ENCODE peak calls at places on chromosomes 7 and 10, in ten cellular contexts. Q is cardiac muscle cell, O is PC-9, I is substantia nigra, G is mammary epithelial cell, E is lung, V is breast epithelium, S is stomach, P is brain microvascular endothelial cell, R is OCI-LY7. W is an unnamed sample.

GRCh38 chr10:49518982-49519578 is 19.8 kb downstream of the ERCC6 start:
- DNase-seq in Q (peak; percentile 55), O (no peak), I (no peak), G (peak; percentile 26), E (no peak), V (no peak), S (no peak), P (peak; percentile 53), R (peak; percentile 53), W (peak; percentile 33)

GRCh38 chr10:86067436-86068050 is 299.1 kb downstream of the GRID1 start:
- DNase-seq in Q (no peak), O (no peak), I (no peak), G (no peak), E (no peak), V (no peak), S (peak; percentile 7), P (no peak), R (no peak), W (no peak)

GRCh38 chr10:102400061-102400460 is 4.6 kb downstream of the NFKB2 start:
- DNase-seq in Q (no peak), O (no peak), I (no peak), G (no peak), E (no peak), V (no peak), S (no peak), P (no peak), R (no peak), W (no peak)

GRCh38 chr7:8109196-8110022 is 140.8 kb downstream of the GLCCI1 start:
- DNase-seq in Q (no peak), O (peak; percentile 56), I (no peak), G (peak; percentile 23), E (no peak), V (no peak), S (no peak), P (peak; percentile 8), R (no peak), W (no peak)

GRCh38 chr10:52525761-52526160 is 211.7 kb downstream of the DKK1 start:
- DNase-seq in Q (no peak), O (no peak), I (no peak), G (peak; percentile 54), E (no peak), V (no peak), S (no peak), P (peak; percentile 69), R (no peak), W (no peak)

GRCh38 chr10:113704637-113705343 is 25.1 kb downstream of the CASP7 start:
- DNase-seq in Q (peak; percentile 39), O (no peak), I (peak; percentile 21), G (peak; percentile 4), E (no peak), V (no peak), S (no peak), P (peak; percentile 18), R (peak; percentile 54), W (no peak)

GRCh38 chr10:63456437-63457210 is 9.2 kb downstream of the JMJD1C start:
- DNase-seq in Q (no peak), O (no peak), I (no peak), G (peak; percentile 37), E (no peak), V (no peak), S (no peak), P (no peak), R (no peak), W (no peak)

GRCh38 chr10:27529010-27529783 is 25.1 kb downstream of the RAB18 start:
- DNase-seq in Q (no peak), O (no peak), I (no peak), G (no peak), E (no peak), V (no peak), S (no peak), P (no peak), R (no peak), W (no peak)

DNA sequence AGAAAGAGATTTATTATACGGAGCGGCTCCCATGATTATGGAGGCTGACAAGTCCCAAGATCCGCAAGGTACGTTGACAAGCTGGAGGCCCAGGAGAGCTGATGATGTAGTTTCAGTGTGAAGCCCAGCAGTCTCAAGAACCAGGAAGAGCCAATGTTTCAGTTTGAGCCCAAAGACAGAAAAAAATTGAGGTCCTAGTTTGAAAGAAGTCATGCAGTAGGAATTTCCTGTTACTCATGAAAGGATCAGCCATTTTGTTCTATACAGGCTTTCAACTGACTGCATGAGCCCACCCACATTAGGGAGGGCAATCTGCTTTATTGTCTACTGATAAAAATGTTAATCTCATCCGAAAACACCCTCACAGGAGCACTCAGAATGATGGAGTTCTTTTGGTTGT is 51.5 kb downstream of the CCDC71L start:
- DNase-seq in Q (no peak), O (no peak), I (no peak), G (peak; percentile 68), E (no peak), V (no peak), S (no peak), P (peak; percentile 83), R (no peak), W (no peak)
- H3K27ac ChIP-seq in Q (no peak overlapping the region), O (no peak overlapping the region), I (no peak overlapping the region), G (peak overlapping the region; percentile 58), E (no peak overlapping the region), V (no peak overlapping the region), S (no peak overlapping the region), P (peak overlapping the region; percentile 75), R (no peak overlapping the region), W (no peak overlapping the region)

GRCh38 chr10:62050627-62050924 is 149.1 kb downstream of the ARID5B start:
- DNase-seq in Q (no peak), O (no peak), I (no peak), G (no peak), E (no peak), V (no peak), S (no peak), P (no peak), R (no peak), W (no peak)
- H3K27ac ChIP-seq in Q (no peak overlapping the region), O (no peak overlapping the region), I (peak overlapping the region; percentile 97), G (peak overlapping the region; percentile 94), E (peak overlapping the region; percentile 99), V (peak overlapping the region; percentile 92), S (peak overlapping the region; percentile 89), P (peak overlapping the region; percentile 92), R (no peak overlapping the region), W (no peak overlapping the region)

DNA sequence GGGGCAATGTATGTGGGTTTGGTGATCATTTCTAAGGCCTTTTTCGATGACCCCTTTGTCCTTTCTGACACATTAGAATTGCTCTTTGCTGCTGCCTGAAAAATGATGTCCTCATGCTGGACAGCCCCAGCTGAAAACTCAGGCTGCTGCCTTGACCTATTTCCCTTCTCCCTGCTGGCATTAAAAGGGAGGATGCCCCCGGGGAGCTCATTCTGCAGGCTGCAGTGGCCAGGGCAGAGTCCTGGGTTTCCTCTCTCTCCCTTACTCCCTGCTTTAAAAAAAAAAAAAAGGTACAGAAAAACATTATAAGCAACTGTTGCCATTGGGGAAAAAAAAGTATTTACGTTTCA is 35.4 kb downstream of the LRRC4 start:
- DNase-seq in Q (no peak), O (no peak), I (no peak), G (no peak), E (no peak), V (no peak), S (no peak), P (no peak), R (no peak), W (no peak)
- H3K27ac ChIP-seq in Q (peak overlapping the region; percentile 74), O (no peak overlapping the region), I (peak overlapping the region; percentile 46), G (no peak overlapping the region), E (no peak overlapping the region), V (peak overlapping the region; percentile 4), S (no peak overlapping the region), P (no peak overlapping the region), R (no peak overlapping the region), W (no peak overlapping the region)

GRCh38 chr7:12827219-12827821 is 139.9 kb downstream of the ARL4A start:
- DNase-seq in Q (no peak), O (no peak), I (no peak), G (no peak), E (no peak), V (no peak), S (no peak), P (peak; percentile 26), R (no peak), W (no peak)
- H3K27ac ChIP-seq in Q (no peak overlapping the region), O (no peak overlapping the region), I (no peak overlapping the region), G (no peak overlapping the region), E (peak overlapping the region; percentile 72), V (no peak overlapping the region), S (no peak overlapping the region), P (peak overlapping the region; percentile 27), R (no peak overlapping the region), W (no peak overlapping the region)

GRCh38 chr10:61119573-61119972 is 175.6 kb upstream of the RHOBTB1 start:
- DNase-seq in Q (no peak), O (no peak), I (no peak), G (no peak), E (no peak), V (no peak), S (no peak), P (no peak), R (no peak), W (no peak)

GRCh38 chr10:61124748-61125147 is 180.8 kb upstream of the RHOBTB1 start:
- DNase-seq in Q (no peak), O (no peak), I (no peak), G (no peak), E (no peak), V (no peak), S (no peak), P (no peak), R (no peak), W (no peak)

GRCh38 chr10:61115874-61116273 is 171.9 kb upstream of the RHOBTB1 start:
- DNase-seq in Q (no peak), O (no peak), I (no peak), G (no peak), E (no peak), V (no peak), S (no peak), P (no peak), R (no peak), W (no peak)

GRCh38 chr10:61125560-61126250 is 181.7 kb upstream of the RHOBTB1 start:
- DNase-seq in Q (no peak), O (no peak), I (no peak), G (no peak), E (no peak), V (no peak), S (no peak), P (no peak), R (no peak), W (no peak)

GRCh38 chr10:61120805-61121204 is 176.8 kb upstream of the RHOBTB1 start:
- DNase-seq in Q (no peak), O (no peak), I (no peak), G (no peak), E (no peak), V (no peak), S (no peak), P (no peak), R (no peak), W (no peak)
- H3K27ac ChIP-seq in Q (no peak overlapping the region), O (no peak overlapping the region), I (no peak overlapping the region), G (no peak overlapping the region), E (no peak overlapping the region), V (no peak overlapping the region), S (no peak overlapping the region), P (no peak overlapping the region), R (no peak overlapping the region), W (no peak overlapping the region)

DNA sequence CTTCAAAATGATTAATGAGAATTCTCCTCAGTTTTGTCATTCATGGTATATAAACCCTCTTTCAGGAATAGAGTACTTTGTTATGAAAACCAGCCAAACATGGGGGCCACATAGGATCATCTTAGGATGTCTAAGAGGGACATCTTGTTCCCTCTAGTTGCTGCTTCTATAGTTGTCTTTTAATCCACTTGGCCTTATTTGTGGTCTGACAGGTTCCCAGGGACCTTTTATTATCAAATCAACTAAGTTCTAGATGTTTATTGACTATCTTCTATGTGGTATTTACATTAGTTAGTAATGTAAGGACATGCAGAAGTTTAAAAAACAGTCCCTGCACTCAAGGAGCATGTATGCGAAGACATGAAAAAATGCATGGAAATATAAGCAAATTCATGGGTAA is 1.6 kb upstream of the ZC3HAV1 start:
- DNase-seq in Q (no peak), O (no peak), I (no peak), G (no peak), E (no peak), V (no peak), S (no peak), P (no peak), R (no peak), W (no peak)
- H3K27ac ChIP-seq in Q (no peak overlapping the region), O (no peak overlapping the region), I (no peak overlapping the region), G (no peak overlapping the region), E (no peak overlapping the region), V (peak overlapping the region; percentile 7), S (peak overlapping the region; percentile 99), P (no peak overlapping the region), R (no peak overlapping the region), W (no peak overlapping the region)